ENCODE peak calls at places on chromosome 12, in seven cellular contexts. K, R, B, A, T, Q and Z are unnamed samples.

GRCh38 chr12:2877959-2878732 is 1.1 kb downstream of the RHNO1 start:
- DNase-seq in K (no peak), R (peak; percentile 45), B (no peak), A (no peak), T (no peak), Q (no peak), Z (no peak)

GRCh38 chr12:49703647-49704137 is 3.5 kb downstream of the FMNL3 start:
- DNase-seq in K (no peak), R (no peak), B (no peak), A (no peak), T (no peak), Q (no peak), Z (no peak)

GRCh38 chr12:6047249-6048227 is 76.9 kb downstream of the VWF start:
- DNase-seq in K (no peak), R (no peak), B (no peak), A (no peak), T (no peak), Q (no peak), Z (peak; percentile 32)

GRCh38 chr12:49507139-49507538 is 31.7 kb upstream of the KCNH3 start:
- DNase-seq in K (peak; percentile 87), R (no peak), B (no peak), A (no peak), T (no peak), Q (no peak), Z (peak; percentile 69)

GRCh38 chr12:95258146-95258545 is 40.5 kb downstream of the VEZT start:
- DNase-seq in K (peak; percentile 49), R (no peak), B (no peak), A (no peak), T (no peak), Q (no peak), Z (no peak)

GRCh38 chr12:39935275-39935674 is 170.6 kb downstream of the SLC2A13 start:
- DNase-seq in K (no peak), R (no peak), B (no peak), A (no peak), T (no peak), Q (no peak), Z (no peak)

GRCh38 chr12:93664573-93665138 is 12.5 kb upstream of the CRADD start:
- DNase-seq in K (peak; percentile 29), R (no peak), B (no peak), A (no peak), T (peak; percentile 8), Q (no peak), Z (no peak)

GRCh38 chr12:124632510-124632909 is 65.1 kb upstream of the NCOR2 start:
- DNase-seq in K (no peak), R (peak; percentile 77), B (no peak), A (no peak), T (no peak), Q (no peak), Z (no peak)

GRCh38 chr12:2891240-2892053 is 756 bp downstream of the TULP3 start:
- DNase-seq in K (peak; percentile 55), R (peak; percentile 45), B (peak; percentile 49), A (peak; percentile 76), T (peak; percentile 35), Q (no peak), Z (no peak)

GRCh38 chr12:88946377-88946997 is 366.2 kb upstream of the KITLG start:
- DNase-seq in K (no peak), R (no peak), B (no peak), A (no peak), T (no peak), Q (no peak), Z (peak; percentile 64)

GRCh38 chr12:130686511-130686981 is 29.6 kb downstream of the RIMBP2 start:
- DNase-seq in K (no peak), R (peak; percentile 66), B (no peak), A (no peak), T (no peak), Q (no peak), Z (no peak)

GRCh38 chr12:98401427-98401826 is 114.0 kb upstream of the TMPO start:
- DNase-seq in K (no peak), R (no peak), B (no peak), A (no peak), T (no peak), Q (no peak), Z (no peak)

GRCh38 chr12:8948711-8949524 is 527 bp downstream of the M6PR start:
- DNase-seq in K (peak; percentile 2), R (peak; percentile 21), B (no peak), A (no peak), T (peak; percentile 7), Q (no peak), Z (peak; percentile 2)

GRCh38 chr12:109612975-109613502 is 39.4 kb downstream of the MVK start:
- DNase-seq in K (peak; percentile 63), R (no peak), B (no peak), A (no peak), T (peak; percentile 41), Q (no peak), Z (no peak)

GRCh38 chr12:123938679-123939480 is 33.8 kb downstream of the CCDC92 start:
- DNase-seq in K (no peak), R (peak; percentile 41), B (no peak), A (no peak), T (no peak), Q (no peak), Z (no peak)

GRCh38 chr12:54682674-54683073 is 34.5 kb upstream of the DCD start:
- DNase-seq in K (no peak), R (no peak), B (no peak), A (no peak), T (no peak), Q (no peak), Z (no peak)

GRCh38 chr12:46472893-46473633 is 100.5 kb upstream of the SLC38A2 start:
- DNase-seq in K (peak; percentile 68), R (no peak), B (no peak), A (no peak), T (peak; percentile 60), Q (no peak), Z (no peak)

GRCh38 chr12:27178251-27178650 is 65.8 kb upstream of the STK38L start:
- DNase-seq in K (no peak), R (no peak), B (no peak), A (no peak), T (no peak), Q (no peak), Z (no peak)
- H3K4me3 ChIP-seq in K (no peak overlapping the region), R (no peak overlapping the region), B (no peak overlapping the region), A (no peak overlapping the region), T (no peak overlapping the region), Q (no peak overlapping the region), Z (no peak overlapping the region)

GRCh38 chr12:52178984-52179383 is 12.8 kb downstream of the KRT80 start:
- DNase-seq in K (no peak), R (no peak), B (no peak), A (no peak), T (no peak), Q (no peak), Z (no peak)
- H3K36me3 ChIP-seq in K (peaks cover 51% of the 10 kb centered on the region), R (no peaks in the 10 kb centered on the region), B (no peaks in the 10 kb centered on the region), A (no peaks in the 10 kb centered on the region), T (no peaks in the 10 kb centered on the region), Q (no peaks in the 10 kb centered on the region), Z (no peaks in the 10 kb centered on the region)

GRCh38 chr12:1799882-1800645 is 20.3 kb upstream of the LRTM2 start:
- DNase-seq in K (no peak), R (no peak), B (no peak), A (peak; percentile 40), T (no peak), Q (no peak), Z (no peak)

GRCh38 chr12:1801285-1801975 is 18.9 kb upstream of the LRTM2 start:
- DNase-seq in K (no peak), R (peak; percentile 6), B (no peak), A (no peak), T (no peak), Q (no peak), Z (no peak)

GRCh38 chr12:1799068-1799881 is 21.1 kb upstream of the LRTM2 start:
- DNase-seq in K (no peak), R (peak; percentile 5), B (no peak), A (peak; percentile 45), T (no peak), Q (no peak), Z (no peak)

GRCh38 chr12:1798734-1799067 is 21.7 kb upstream of the LRTM2 start:
- DNase-seq in K (no peak), R (no peak), B (no peak), A (peak; percentile 37), T (no peak), Q (no peak), Z (no peak)

GRCh38 chr12:1800646-1801284 is 19.6 kb upstream of the LRTM2 start:
- DNase-seq in K (peak; percentile 5), R (peak; percentile 71), B (no peak), A (peak; percentile 56), T (peak; percentile 37), Q (no peak), Z (no peak)
- TF ChIP-seq CTCF in K (peak; percentile 39), R (peak; percentile 85), B (no peak), A (peak; percentile 33), T (peak; percentile 73), Q (no peak), Z (peak; percentile 33)

DNA sequence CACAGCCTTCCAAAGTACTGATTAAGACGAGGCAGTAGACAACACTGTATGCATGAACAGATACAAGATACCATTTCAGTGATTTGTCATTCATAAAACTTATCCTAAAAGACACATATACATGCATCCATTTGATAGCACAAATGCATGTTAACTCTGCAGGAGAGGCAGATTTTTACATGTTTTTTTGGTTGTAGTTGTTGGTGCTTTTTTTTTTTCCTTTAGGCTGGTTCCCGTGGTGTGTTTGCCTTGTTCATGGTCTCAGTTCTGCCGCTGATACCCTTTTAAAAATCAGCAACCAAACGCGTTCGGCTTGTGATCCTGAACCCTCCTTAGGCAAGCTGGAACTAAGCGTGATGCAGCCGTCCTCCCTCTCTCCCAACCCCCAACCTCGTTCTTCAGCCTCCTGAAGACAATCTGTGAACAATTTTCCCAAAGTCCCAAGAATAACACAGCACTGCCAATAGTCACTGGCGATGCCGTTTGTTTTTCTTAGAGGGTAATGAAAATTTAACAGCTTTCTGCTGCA is 1.2 kb downstream of the PRICKLE1 start:
- DNase-seq in K (peak; percentile 33), R (no peak), B (no peak), A (no peak), T (no peak), Q (no peak), Z (no peak)
- H3K4me3 ChIP-seq in K (peak overlapping the region; percentile 97), R (peak overlapping the region; percentile 65), B (peak overlapping the region; percentile 98), A (peak overlapping the region; percentile 92), T (no peak overlapping the region), Q (peak overlapping the region; percentile 77), Z (peak overlapping the region; percentile 87)

GRCh38 chr12:64720884-64721283 is 38.3 kb downstream of the GNS start:
- DNase-seq in K (no peak), R (peak; percentile 31), B (no peak), A (no peak), T (no peak), Q (no peak), Z (no peak)
- H3K36me3 ChIP-seq in K (peaks cover 33% of the 10 kb centered on the region), R (peaks cover 40% of the 10 kb centered on the region), B (peaks cover 8% of the 10 kb centered on the region), A (peaks cover 26% of the 10 kb centered on the region), T (peaks cover 10% of the 10 kb centered on the region), Q (peaks cover 76% of the 10 kb centered on the region), Z (peaks cover 10% of the 10 kb centered on the region)

GRCh38 chr12:31728917-31729640 is at the start of gene AMN1:
- DNase-seq in K (peak; percentile 98), R (peak; percentile 99), B (peak; percentile 100), A (peak; percentile 99), T (peak; percentile 98), Q (peak; percentile 99), Z (peak; percentile 98)
- TF ChIP-seq CTCF in K (no peak), R (no peak), B (peak; percentile 51), A (peak; percentile 10), T (peak; percentile 30), Q (no peak), Z (no peak)